ENCODE peak calls at places on chromosomes 7 and 10, in six cellular contexts. One of them, this sample, is unnamed.

GRCh38 chr10:49177391-49178355 is 10.5 kb downstream of the TMEM273 start:
- DNase-seq in fibroblast of pulmonary artery: peak
- DNase-seq in iPS-NIHi11: no peak
- DNase-seq in left ventricle myocardium inferior: peak
- DNase-seq in LoVo: peak
- DNase-seq in uterus: no peak
- DNase-seq in this sample: peak

GRCh38 chr10:60148266-60148840 is 241.3 kb downstream of the ANK3 start:
- DNase-seq in left ventricle myocardium inferior: no peak
- DNase-seq in uterus: no peak
- DNase-seq in LoVo: peak
- DNase-seq in iPS-NIHi11: no peak
- DNase-seq in fibroblast of pulmonary artery: peak
- DNase-seq in this sample: peak

GRCh38 chr10:12194752-12195271 is 879 bp downstream of the NUDT5 start:
- DNase-seq in uterus: peak
- DNase-seq in left ventricle myocardium inferior: peak
- DNase-seq in iPS-NIHi11: no peak
- DNase-seq in fibroblast of pulmonary artery: peak
- DNase-seq in LoVo: no peak
- DNase-seq in this sample: no peak

GRCh38 chr7:75866497-75867389 is 12.1 kb upstream of the RHBDD2 start:
- DNase-seq in LoVo: peak
- DNase-seq in iPS-NIHi11: peak
- DNase-seq in fibroblast of pulmonary artery: peak
- DNase-seq in uterus: peak
- DNase-seq in left ventricle myocardium inferior: peak
- DNase-seq in this sample: no peak

GRCh38 chr10:123149568-123150228 is 1.8 kb downstream of the HMX2 start:
- DNase-seq in fibroblast of pulmonary artery: peak
- DNase-seq in iPS-NIHi11: no peak
- DNase-seq in uterus: no peak
- DNase-seq in left ventricle myocardium inferior: no peak
- DNase-seq in LoVo: no peak
- DNase-seq in this sample: no peak

GRCh38 chr10:60944910-60945297 is 919 bp upstream of the RHOBTB1 start:
- DNase-seq in iPS-NIHi11: no peak
- DNase-seq in uterus: no peak
- DNase-seq in fibroblast of pulmonary artery: peak
- DNase-seq in LoVo: no peak
- DNase-seq in left ventricle myocardium inferior: no peak
- DNase-seq in this sample: no peak

GRCh38 chr10:123427386-123427785 is 238.8 kb upstream of the GPR26 start:
- DNase-seq in LoVo: no peak
- DNase-seq in fibroblast of pulmonary artery: no peak
- DNase-seq in left ventricle myocardium inferior: no peak
- DNase-seq in iPS-NIHi11: no peak
- DNase-seq in uterus: no peak
- DNase-seq in this sample: no peak

GRCh38 chr7:12907774-12908173 is 220.3 kb downstream of the ARL4A start:
- DNase-seq in left ventricle myocardium inferior: no peak
- DNase-seq in iPS-NIHi11: no peak
- DNase-seq in fibroblast of pulmonary artery: no peak
- DNase-seq in LoVo: no peak
- DNase-seq in uterus: no peak
- DNase-seq in this sample: no peak

GRCh38 chr10:16182688-16183087 is 254.1 kb upstream of the PTER start:
- DNase-seq in LoVo: no peak
- DNase-seq in fibroblast of pulmonary artery: no peak
- DNase-seq in iPS-NIHi11: no peak
- DNase-seq in uterus: no peak
- DNase-seq in left ventricle myocardium inferior: no peak
- DNase-seq in this sample: no peak

GRCh38 chr10:51073461-51074237 is 638 bp upstream of the PRKG1 start:
- DNase-seq in left ventricle myocardium inferior: peak
- DNase-seq in fibroblast of pulmonary artery: peak
- DNase-seq in iPS-NIHi11: peak
- DNase-seq in LoVo: peak
- DNase-seq in uterus: peak
- DNase-seq in this sample: no peak

GRCh38 chr10:104255244-104255981 is 721 bp downstream of the GSTO1 start:
- DNase-seq in fibroblast of pulmonary artery: peak
- DNase-seq in iPS-NIHi11: peak
- DNase-seq in LoVo: no peak
- DNase-seq in uterus: no peak
- DNase-seq in left ventricle myocardium inferior: no peak
- DNase-seq in this sample: peak